ENCODE peak calls at places on chromosomes 3 and 15, in ten cellular contexts. One of them, this sample, is unnamed.

GRCh38 chr3:155154255-155154654 is 74.1 kb downstream of the MME start:
- DNase-seq in T-helper 1 cell: no peak
- DNase-seq in activated CD4-positive, CD25-positive, alpha-beta regulatory T cell: no peak
- DNase-seq in CD4-positive, alpha-beta T cell: no peak
- DNase-seq in fibroblast of mammary gland: no peak
- DNase-seq in sigmoid colon: no peak
- DNase-seq in anterior cingulate cortex: no peak
- DNase-seq in GM23248: no peak
- DNase-seq in amygdala: no peak
- DNase-seq in HCEC 1CT: no peak
- DNase-seq in this sample: no peak

GRCh38 chr3:194772241-194773000 is 86.7 kb downstream of the FAM43A start:
- DNase-seq in T-helper 1 cell: no peak
- DNase-seq in activated CD4-positive, CD25-positive, alpha-beta regulatory T cell: no peak
- DNase-seq in CD4-positive, alpha-beta T cell: no peak
- DNase-seq in fibroblast of mammary gland: no peak
- DNase-seq in sigmoid colon: no peak
- DNase-seq in anterior cingulate cortex: no peak
- DNase-seq in GM23248: peak; percentile 45
- DNase-seq in amygdala: peak; percentile 13
- DNase-seq in HCEC 1CT: no peak
- DNase-seq in this sample: no peak

GRCh38 chr3:30682434-30683155 is 76.2 kb downstream of the TGFBR2 start:
- DNase-seq in T-helper 1 cell: no peak
- DNase-seq in activated CD4-positive, CD25-positive, alpha-beta regulatory T cell: no peak
- DNase-seq in CD4-positive, alpha-beta T cell: no peak
- DNase-seq in fibroblast of mammary gland: no peak
- DNase-seq in sigmoid colon: no peak
- DNase-seq in anterior cingulate cortex: no peak
- DNase-seq in GM23248: peak; percentile 40
- DNase-seq in amygdala: no peak
- DNase-seq in HCEC 1CT: peak; percentile 20
- DNase-seq in this sample: no peak

GRCh38 chr3:75329713-75330112 is 334.4 kb upstream of the FRG2C start:
- DNase-seq in T-helper 1 cell: no peak
- DNase-seq in activated CD4-positive, CD25-positive, alpha-beta regulatory T cell: no peak
- DNase-seq in CD4-positive, alpha-beta T cell: no peak
- DNase-seq in fibroblast of mammary gland: no peak
- DNase-seq in sigmoid colon: no peak
- DNase-seq in anterior cingulate cortex: no peak
- DNase-seq in GM23248: no peak
- DNase-seq in amygdala: peak; percentile 13
- DNase-seq in HCEC 1CT: no peak
- DNase-seq in this sample: no peak

GRCh38 chr3:180116203-180116602 is 79.5 kb upstream of the PEX5L start:
- DNase-seq in T-helper 1 cell: no peak
- DNase-seq in activated CD4-positive, CD25-positive, alpha-beta regulatory T cell: no peak
- DNase-seq in CD4-positive, alpha-beta T cell: no peak
- DNase-seq in fibroblast of mammary gland: no peak
- DNase-seq in sigmoid colon: no peak
- DNase-seq in anterior cingulate cortex: no peak
- DNase-seq in GM23248: no peak
- DNase-seq in amygdala: no peak
- DNase-seq in HCEC 1CT: no peak
- DNase-seq in this sample: no peak

GRCh38 chr3:24196526-24196925 is 251.4 kb downstream of the NR1D2 start:
- DNase-seq in T-helper 1 cell: no peak
- DNase-seq in activated CD4-positive, CD25-positive, alpha-beta regulatory T cell: no peak
- DNase-seq in CD4-positive, alpha-beta T cell: no peak
- DNase-seq in fibroblast of mammary gland: peak; percentile 69
- DNase-seq in sigmoid colon: no peak
- DNase-seq in anterior cingulate cortex: no peak
- DNase-seq in GM23248: peak; percentile 73
- DNase-seq in amygdala: no peak
- DNase-seq in HCEC 1CT: peak; percentile 62
- DNase-seq in this sample: no peak

GRCh38 chr3:138479355-138479964 is 45.0 kb downstream of the ESYT3 start:
- DNase-seq in T-helper 1 cell: no peak
- DNase-seq in activated CD4-positive, CD25-positive, alpha-beta regulatory T cell: no peak
- DNase-seq in CD4-positive, alpha-beta T cell: no peak
- DNase-seq in fibroblast of mammary gland: peak; percentile 54
- DNase-seq in sigmoid colon: no peak
- DNase-seq in anterior cingulate cortex: no peak
- DNase-seq in GM23248: peak; percentile 57
- DNase-seq in amygdala: no peak
- DNase-seq in HCEC 1CT: peak; percentile 44
- DNase-seq in this sample: no peak

GRCh38 chr15:71653986-71654713 is 156.2 kb upstream of the NR2E3 start:
- DNase-seq in T-helper 1 cell: no peak
- DNase-seq in activated CD4-positive, CD25-positive, alpha-beta regulatory T cell: no peak
- DNase-seq in CD4-positive, alpha-beta T cell: no peak
- DNase-seq in fibroblast of mammary gland: no peak
- DNase-seq in sigmoid colon: no peak
- DNase-seq in anterior cingulate cortex: no peak
- DNase-seq in GM23248: no peak
- DNase-seq in amygdala: no peak
- DNase-seq in HCEC 1CT: no peak
- DNase-seq in this sample: no peak

GRCh38 chr3:139302801-139303113 is 41.1 kb upstream of the MRPS22 start:
- DNase-seq in T-helper 1 cell: no peak
- DNase-seq in activated CD4-positive, CD25-positive, alpha-beta regulatory T cell: no peak
- DNase-seq in CD4-positive, alpha-beta T cell: no peak
- DNase-seq in fibroblast of mammary gland: no peak
- DNase-seq in sigmoid colon: no peak
- DNase-seq in anterior cingulate cortex: no peak
- DNase-seq in GM23248: no peak
- DNase-seq in amygdala: no peak
- DNase-seq in HCEC 1CT: no peak
- DNase-seq in this sample: no peak

GRCh38 chr3:156483961-156484787 is 70.7 kb downstream of the SSR3 start:
- DNase-seq in T-helper 1 cell: no peak
- DNase-seq in activated CD4-positive, CD25-positive, alpha-beta regulatory T cell: peak; percentile 3
- DNase-seq in CD4-positive, alpha-beta T cell: peak; percentile 42
- DNase-seq in fibroblast of mammary gland: peak; percentile 83
- DNase-seq in sigmoid colon: peak; percentile 66
- DNase-seq in anterior cingulate cortex: no peak
- DNase-seq in GM23248: peak; percentile 71
- DNase-seq in amygdala: no peak
- DNase-seq in HCEC 1CT: peak; percentile 71
- DNase-seq in this sample: no peak

GRCh38 chr3:124248471-124249028 is 256.6 kb upstream of the ROPN1 start:
- DNase-seq in T-helper 1 cell: no peak
- DNase-seq in activated CD4-positive, CD25-positive, alpha-beta regulatory T cell: no peak
- DNase-seq in CD4-positive, alpha-beta T cell: no peak
- DNase-seq in fibroblast of mammary gland: peak; percentile 91
- DNase-seq in sigmoid colon: peak; percentile 70
- DNase-seq in anterior cingulate cortex: no peak
- DNase-seq in GM23248: peak; percentile 91
- DNase-seq in amygdala: no peak
- DNase-seq in HCEC 1CT: peak; percentile 81
- DNase-seq in this sample: no peak

GRCh38 chr3:117700573-117701360 is 991.2 kb downstream of the TUSC7 start:
- DNase-seq in T-helper 1 cell: no peak
- DNase-seq in activated CD4-positive, CD25-positive, alpha-beta regulatory T cell: no peak
- DNase-seq in CD4-positive, alpha-beta T cell: no peak
- DNase-seq in fibroblast of mammary gland: no peak
- DNase-seq in sigmoid colon: no peak
- DNase-seq in anterior cingulate cortex: no peak
- DNase-seq in GM23248: no peak
- DNase-seq in amygdala: no peak
- DNase-seq in HCEC 1CT: peak; percentile 41
- DNase-seq in this sample: no peak

GRCh38 chr15:76313731-76314130 is 2.5 kb upstream of the ETFA start:
- DNase-seq in T-helper 1 cell: no peak
- DNase-seq in activated CD4-positive, CD25-positive, alpha-beta regulatory T cell: no peak
- DNase-seq in CD4-positive, alpha-beta T cell: no peak
- DNase-seq in fibroblast of mammary gland: no peak
- DNase-seq in sigmoid colon: no peak
- DNase-seq in anterior cingulate cortex: no peak
- DNase-seq in GM23248: no peak
- DNase-seq in amygdala: no peak
- DNase-seq in HCEC 1CT: no peak
- DNase-seq in this sample: no peak